ENCODE peak calls at places on chromosomes 13 and 19, in seven cellular contexts. G is bronchial epithelial cell, L is thoracic aorta, Z is tibial artery, E is fibroblast of mammary gland, R is lower leg skin, Q is AG04449. N is an unnamed sample.

GRCh38 chr19:38142176-38143035 is 81.6 kb downstream of the DPF1 start:
- DNase-seq in Q (no peak), G (peak; percentile 49), L (no peak), Z (peak; percentile 55), E (peak; percentile 51), R (no peak), N (peak; percentile 76)

GRCh38 chr13:27796544-27797227 is 4.4 kb downstream of the GSX1 start:
- DNase-seq in E (no peak), L (no peak), Z (no peak), R (no peak), G (no peak), Q (no peak), N (no peak)

GRCh38 chr13:37348916-37349653 is 243.6 kb upstream of the CSNK1A1L start:
- DNase-seq in E (no peak), G (no peak), Z (no peak), Q (no peak), L (no peak), R (no peak), N (no peak)

GRCh38 chr13:48194392-48194754 is 38.6 kb upstream of the ITM2B start:
- DNase-seq in G (peak; percentile 46), Q (no peak), E (no peak), Z (no peak), R (no peak), L (no peak), N (no peak)

GRCh38 chr19:51326216-51327065 is 15.0 kb downstream of the IGLON5 start:
- DNase-seq in E (no peak), L (no peak), Q (no peak), R (no peak), G (no peak), Z (no peak), N (no peak)

GRCh38 chr13:77521595-77522367 is 13.7 kb upstream of the SCEL start:
- DNase-seq in R (no peak), Z (no peak), L (no peak), G (peak; percentile 85), Q (no peak), E (peak; percentile 37), N (peak; percentile 70)

GRCh38 chr13:111949311-111949710 is 117.6 kb upstream of the SOX1 start:
- DNase-seq in L (no peak), E (no peak), R (peak; percentile 49), Q (no peak), Z (no peak), G (no peak), N (no peak)

GRCh38 chr19:11964858-11965645 is at the start of gene ZNF763:
- DNase-seq in E (peak; percentile 63), G (peak; percentile 76), L (peak; percentile 82), Z (peak; percentile 97), R (peak; percentile 99), Q (no peak), N (no peak)

GRCh38 chr13:100608906-100609305 is 20.3 kb upstream of the GGACT start:
- DNase-seq in G (no peak), Z (no peak), R (no peak), Q (no peak), L (no peak), E (no peak), N (peak; percentile 7)

GRCh38 chr13:75938811-75939525 is 302.8 kb downstream of the LMO7 start:
- DNase-seq in Z (no peak), G (no peak), R (no peak), Q (no peak), E (peak; percentile 68), L (no peak), N (peak; percentile 44)

GRCh38 chr13:36160297-36160696 is 29.1 kb upstream of the DCLK1 start:
- DNase-seq in G (no peak), R (peak; percentile 21), Z (no peak), L (no peak), Q (no peak), E (no peak), N (no peak)

GRCh38 chr19:55305491-55305890 is 19.6 kb downstream of the TMEM150B start:
- DNase-seq in L (no peak), E (no peak), R (no peak), G (peak; percentile 26), Q (no peak), Z (peak; percentile 42), N (peak; percentile 46)

GRCh38 chr13:113005076-113005865 is 36.3 kb downstream of the MCF2L start:
- DNase-seq in Z (no peak), L (no peak), E (no peak), G (no peak), R (no peak), Q (no peak), N (no peak)

GRCh38 chr19:40355975-40356680 is 7.6 kb downstream of the PLD3 start:
- DNase-seq in G (no peak), R (no peak), Q (no peak), E (no peak), Z (no peak), L (no peak), N (no peak)

GRCh38 chr13:83780201-83780600 is 102.1 kb downstream of the SLITRK1 start:
- DNase-seq in E (peak; percentile 52), G (peak; percentile 47), Q (no peak), Z (no peak), R (no peak), L (no peak), N (peak; percentile 14)

GRCh38 chr19:11179716-11180297 is 17.5 kb downstream of the KANK2 start:
- DNase-seq in L (no peak), E (no peak), G (no peak), Z (no peak), R (no peak), Q (no peak), N (no peak)

GRCh38 chr19:4217429-4218264 is 11.7 kb upstream of the EBI3 start:
- DNase-seq in E (no peak), Z (no peak), Q (no peak), R (no peak), G (no peak), L (no peak), N (no peak)

GRCh38 chr13:19596960-19597361 is 35.6 kb upstream of the TPTE2 start:
- DNase-seq in L (no peak), R (peak; percentile 29), Q (no peak), G (peak; percentile 63), Z (no peak), E (peak; percentile 85), N (peak; percentile 60)

GRCh38 chr13:43293008-43293407 is 269.6 kb downstream of the DNAJC15 start:
- DNase-seq in E (no peak), Z (no peak), G (no peak), Q (no peak), R (no peak), L (no peak), N (no peak)

GRCh38 chr13:57631607-57632275 is at the start of gene PCDH17:
- DNase-seq in E (no peak), L (no peak), G (no peak), Z (peak; percentile 65), Q (no peak), R (no peak), N (no peak)

GRCh38 chr13:31236211-31236786 is 36.5 kb downstream of the B3GLCT start:
- DNase-seq in R (no peak), E (peak; percentile 65), Z (no peak), Q (peak; percentile 17), L (no peak), G (peak; percentile 55), N (peak; percentile 53)

GRCh38 chr13:113413178-113413897 is 40.0 kb downstream of the ADPRHL1 start:
- DNase-seq in G (no peak), R (no peak), E (no peak), L (peak; percentile 31), Z (peak; percentile 65), Q (no peak), N (no peak)

GRCh38 chr13:81058916-81059290 is 718.0 kb upstream of the SPRY2 start:
- DNase-seq in Z (no peak), Q (no peak), G (peak; percentile 73), L (no peak), R (no peak), E (peak; percentile 2), N (peak; percentile 32)

GRCh38 chr13:105220063-105220462 is 1315.4 kb downstream of the EFNB2 start:
- DNase-seq in G (no peak), Z (no peak), Q (no peak), R (no peak), E (peak; percentile 2), L (no peak), N (no peak)

GRCh38 chr19:12346896-12347295 is 13.5 kb upstream of the ZNF563 start:
- DNase-seq in Q (no peak), G (no peak), L (no peak), E (no peak), Z (no peak), R (no peak), N (no peak)

GRCh38 chr19:35330475-35330874 is 1.5 kb downstream of the CD22 start:
- DNase-seq in Q (no peak), L (no peak), Z (no peak), G (no peak), E (no peak), R (no peak), N (no peak)

GRCh38 chr13:26656919-26657318 is 99.4 kb downstream of the WASF3 start:
- DNase-seq in Z (no peak), G (peak; percentile 70), L (no peak), E (peak; percentile 70), R (no peak), Q (peak; percentile 51), N (peak; percentile 26)
- TF ChIP-seq CTCF in Z (no peak), G (peak; percentile 16), L (no peak), E (peak; percentile 34), R (no peak), Q (no peak), N (no peak)

GRCh38 chr19:383922-384800 is 24.8 kb downstream of the C2CD4C start:
- DNase-seq in Z (no peak), E (no peak), L (no peak), R (peak; percentile 77), G (no peak), Q (no peak), N (no peak)
- TF ChIP-seq CTCF in Z (no peak), E (peak; percentile 14), L (peak; percentile 47), R (no peak), G (no peak), Q (peak; percentile 46), N (no peak)

GRCh38 chr19:47713046-47714021 is at the start of gene EHD2:
- DNase-seq in G (peak; percentile 33), R (peak; percentile 95), Z (peak; percentile 61), L (no peak), E (peak; percentile 73), Q (no peak), N (peak; percentile 81)
- TF ChIP-seq CTCF in G (peak; percentile 99), R (peak; percentile 73), Z (peak; percentile 98), L (peak; percentile 99), E (peak; percentile 76), Q (peak; percentile 90), N (peak; percentile 97)

GRCh38 chr13:69580255-69580654 is 527.4 kb upstream of the ATXN8OS start:
- DNase-seq in Z (no peak), G (peak; percentile 59), R (no peak), Q (no peak), L (no peak), E (no peak), N (no peak)

GRCh38 chr13:69589531-69589930 is 518.1 kb upstream of the ATXN8OS start:
- DNase-seq in L (no peak), Z (no peak), E (no peak), G (no peak), Q (no peak), R (no peak), N (no peak)

GRCh38 chr13:69591437-69591836 is 516.2 kb upstream of the ATXN8OS start:
- DNase-seq in G (no peak), Q (no peak), E (no peak), L (no peak), Z (no peak), R (no peak), N (no peak)

GRCh38 chr13:69585656-69586055 is 522.0 kb upstream of the ATXN8OS start:
- DNase-seq in G (no peak), R (no peak), L (no peak), Z (no peak), Q (no peak), E (no peak), N (no peak)
- TF ChIP-seq CTCF in G (no peak), R (no peak), L (no peak), Z (no peak), Q (no peak), E (no peak), N (no peak)

GRCh38 chr19:5927439-5927821 is 13.4 kb downstream of the CAPS start:
- DNase-seq in E (no peak), Q (no peak), G (no peak), R (no peak), L (no peak), Z (no peak), N (no peak)
- TF ChIP-seq CTCF in E (no peak), Q (no peak), G (no peak), R (no peak), L (no peak), Z (no peak), N (no peak)

N was measured in MCF 10A.